ENCODE peak calls at places on chromosome 10, in four cellular contexts. Z is K562, K is HEK293T, N is HepG2. A is an unnamed sample.
A peak's percentile ranks its signal among the peaks of the same experiment; 100 is the strongest.

GRCh38 chr10:132883391-132883881 is 58.9 kb downstream of the CFAP46 start:
- DNase-seq in Z (no peak), K (no peak), N (no peak), A (no peak)

GRCh38 chr10:118564652-118565051 is 30.8 kb downstream of the PRLHR start:
- DNase-seq in N (no peak), K (no peak), Z (peak; percentile 22), A (no peak)

GRCh38 chr10:8051851-8052257 is 2.6 kb upstream of the GATA3 start:
- DNase-seq in K (no peak), N (no peak), Z (no peak), A (no peak)

GRCh38 chr10:34498821-34499220 is 316.3 kb downstream of the PARD3 start:
- DNase-seq in Z (no peak), N (no peak), K (no peak), A (no peak)

GRCh38 chr10:45235823-45236222 is 79.6 kb downstream of the OR13A1 start:
- DNase-seq in K (no peak), Z (no peak), N (no peak), A (no peak)

GRCh38 chr10:132421377-132422168 is 24.6 kb downstream of the PWWP2B start:
- DNase-seq in N (peak; percentile 33), K (peak; percentile 72), Z (peak; percentile 78), A (no peak)

GRCh38 chr10:114363745-114364460 is 40.4 kb downstream of the AFAP1L2 start:
- DNase-seq in K (no peak), Z (no peak), N (no peak), A (no peak)

GRCh38 chr10:78349165-78349516 is 315.5 kb downstream of the RPS24 start:
- DNase-seq in K (no peak), Z (no peak), N (no peak), A (no peak)

GRCh38 chr10:48463318-48464003 is 141.4 kb downstream of the ARHGAP22 start:
- DNase-seq in N (no peak), K (no peak), Z (peak; percentile 77), A (no peak)

GRCh38 chr10:96999337-96999736 is 167.2 kb downstream of the LCOR start:
- DNase-seq in N (no peak), K (no peak), Z (no peak), A (no peak)

GRCh38 chr10:23263441-23264164 is 71.5 kb downstream of the PTF1A start:
- DNase-seq in K (no peak), N (no peak), Z (no peak), A (no peak)

GRCh38 chr10:21265622-21266021 is 259.9 kb downstream of the SKIDA1 start:
- DNase-seq in N (peak; percentile 28), K (no peak), Z (no peak), A (no peak)

GRCh38 chr10:99966306-99966705 is 43.4 kb downstream of the DNMBP start:
- DNase-seq in N (no peak), K (no peak), Z (peak; percentile 7), A (no peak)

GRCh38 chr10:47269294-47269693 is 30.7 kb upstream of the GDF10 start:
- DNase-seq in K (no peak), N (no peak), Z (peak; percentile 21), A (no peak)

GRCh38 chr10:93402192-93402591 is 79.9 kb downstream of the MYOF start:
- DNase-seq in Z (peak; percentile 1), K (no peak), N (no peak), A (no peak)

DNA sequence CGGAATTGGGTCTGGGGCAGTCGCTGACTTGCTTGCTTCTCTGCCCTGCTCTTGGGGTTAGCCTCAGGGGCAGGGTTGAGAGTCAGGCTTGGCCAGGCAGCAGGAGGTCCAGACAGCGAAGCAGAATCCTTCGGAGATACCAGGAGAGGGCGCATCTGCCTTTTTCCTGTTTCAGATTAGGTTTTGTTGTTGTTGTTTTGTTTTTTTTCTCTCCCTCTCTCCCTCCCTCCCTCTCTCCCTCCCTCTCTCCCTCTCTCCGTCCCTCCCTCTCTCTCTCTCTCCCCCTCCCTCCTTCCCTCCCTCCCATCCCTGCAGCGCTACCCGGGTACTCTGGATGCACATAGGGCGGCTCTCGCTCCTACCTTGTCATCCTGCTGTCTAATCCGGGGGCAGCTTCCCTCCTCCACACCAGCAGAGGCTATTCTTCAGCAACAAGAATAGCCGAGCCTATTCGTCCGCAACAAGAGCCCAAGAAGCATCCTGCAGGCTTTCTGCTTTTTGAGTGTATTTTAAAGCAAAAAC is 758 bp upstream of the OPTN start:
- DNase-seq in Z (peak; percentile 64), N (peak; percentile 38), K (peak; percentile 53), A (no peak)
- TF ChIP-seq TARDBP in Z (no peak), N (no peak), K (no peak), A (no peak)

GRCh38 chr10:72370201-72370722 is 15.5 kb upstream of the DNAJB12 start:
- DNase-seq in N (no peak), Z (no peak), K (no peak), A (peak; percentile 9)

GRCh38 chr10:72365106-72365505 is 10.4 kb upstream of the DNAJB12 start:
- DNase-seq in K (no peak), N (no peak), Z (no peak), A (no peak)

GRCh38 chr10:72367301-72367970 is 12.7 kb upstream of the DNAJB12 start:
- DNase-seq in Z (no peak), K (no peak), N (no peak), A (no peak)

GRCh38 chr10:72364239-72364777 is 9.6 kb upstream of the DNAJB12 start:
- DNase-seq in K (peak; percentile 90), Z (peak; percentile 95), N (peak; percentile 68), A (peak; percentile 59)
- TF ChIP-seq TARDBP in K (no peak), Z (no peak), N (no peak), A (no peak)

GRCh38 chr10:69515699-69516547 is 57.3 kb downstream of the NEUROG3 start:
- DNase-seq in K (peak; percentile 85), Z (peak; percentile 82), N (peak; percentile 47), A (peak; percentile 16)
- TF ChIP-seq TARDBP in K (no peak), Z (no peak), N (no peak), A (no peak)

GRCh38 chr10:77299257-77299656 is 338.4 kb downstream of the KCNMA1 start:
- DNase-seq in K (no peak), N (no peak), Z (no peak), A (no peak)

GRCh38 chr10:77297370-77297692 is 340.3 kb downstream of the KCNMA1 start:
- DNase-seq in Z (no peak), N (no peak), K (no peak), A (no peak)

GRCh38 chr10:77304192-77304591 is 333.4 kb downstream of the KCNMA1 start:
- DNase-seq in K (no peak), Z (no peak), N (no peak), A (no peak)

GRCh38 chr10:77301305-77301730 is 336.3 kb downstream of the KCNMA1 start:
- DNase-seq in N (no peak), K (no peak), Z (no peak), A (no peak)

GRCh38 chr10:77300682-77301081 is 336.9 kb downstream of the KCNMA1 start:
- DNase-seq in N (no peak), Z (no peak), K (no peak), A (no peak)
- TF ChIP-seq TARDBP in N (no peak), Z (no peak), K (no peak), A (no peak)

GRCh38 chr10:69278446-69278963 is at the start of gene HK1:
- DNase-seq in K (no peak), Z (no peak), N (no peak), A (no peak)
- TF ChIP-seq TARDBP in K (no peak), Z (no peak), N (no peak), A (no peak)

GRCh38 chr10:91758303-91759146 is 39.7 kb upstream of the TNKS2 start:
- DNase-seq in K (peak; percentile 21), Z (peak; percentile 38), N (peak; percentile 72), A (peak; percentile 11)
- TF ChIP-seq TARDBP in K (no peak), Z (no peak), N (no peak), A (no peak)

GRCh38 chr10:86222687-86223086 is 143.9 kb downstream of the GRID1 start:
- DNase-seq in K (no peak), N (no peak), Z (no peak), A (no peak)
- TF ChIP-seq TARDBP in K (no peak), N (no peak), Z (no peak), A (no peak)

A was measured in GM12878.